ENCODE peak calls at places on chromosomes 1 and 21, in nine cellular contexts. U, K, M, W, N, E, A, Z and F are unnamed samples.

GRCh38 chr1:51284487-51284954 is 45.8 kb downstream of the TTC39A start:
- DNase-seq in U (no peak), K (no peak), M (no peak), W (no peak), N (peak; percentile 14), E (no peak), A (no peak), Z (no peak), F (no peak)

GRCh38 chr21:38733973-38734546 is 71.7 kb upstream of the ETS2 start:
- DNase-seq in U (peak; percentile 59), K (peak; percentile 74), M (peak; percentile 56), W (peak; percentile 74), N (peak; percentile 86), E (peak; percentile 61), A (no peak), Z (peak; percentile 48), F (peak; percentile 94)

GRCh38 chr1:169624887-169625286 is 5.0 kb downstream of the SELP start:
- DNase-seq in U (no peak), K (no peak), M (no peak), W (no peak), N (no peak), E (no peak), A (no peak), Z (no peak), F (no peak)

GRCh38 chr21:29499734-29500343 is 201.1 kb downstream of the BACH1 start:
- DNase-seq in U (no peak), K (no peak), M (peak; percentile 46), W (no peak), N (peak; percentile 61), E (no peak), A (peak; percentile 20), Z (peak; percentile 17), F (peak; percentile 74)

GRCh38 chr1:15174615-15174983 is 21.1 kb downstream of the TMEM51 start:
- DNase-seq in U (no peak), K (no peak), M (no peak), W (no peak), N (no peak), E (no peak), A (no peak), Z (no peak), F (no peak)

GRCh38 chr1:10867138-10867721 is 70.8 kb upstream of the CASZ1 start:
- DNase-seq in U (peak; percentile 64), K (peak; percentile 82), M (no peak), W (no peak), N (peak; percentile 58), E (peak; percentile 68), A (no peak), Z (no peak), F (peak; percentile 77)

GRCh38 chr1:180923887-180924286 is 11.2 kb downstream of the KIAA1614 start:
- DNase-seq in U (no peak), K (no peak), M (no peak), W (no peak), N (no peak), E (no peak), A (no peak), Z (no peak), F (no peak)

GRCh38 chr1:155454096-155454495 is 108.5 kb downstream of the ASH1L start:
- DNase-seq in U (no peak), K (no peak), M (no peak), W (no peak), N (peak; percentile 9), E (no peak), A (peak; percentile 73), Z (no peak), F (no peak)

GRCh38 chr1:208219659-208220282 is 24.4 kb downstream of the PLXNA2 start:
- DNase-seq in U (no peak), K (no peak), M (peak; percentile 90), W (no peak), N (peak; percentile 89), E (no peak), A (no peak), Z (no peak), F (no peak)

GRCh38 chr21:45523411-45524101 is 18.7 kb downstream of the SLC19A1 start:
- DNase-seq in U (no peak), K (no peak), M (no peak), W (no peak), N (no peak), E (no peak), A (no peak), Z (no peak), F (peak; percentile 9)

GRCh38 chr21:42466700-42467612 is 29.1 kb downstream of the RSPH1 start:
- DNase-seq in U (no peak), K (peak; percentile 56), M (peak; percentile 46), W (no peak), N (peak; percentile 6), E (no peak), A (no peak), Z (no peak), F (no peak)

GRCh38 chr21:29382029-29382654 is 83.4 kb downstream of the BACH1 start:
- DNase-seq in U (no peak), K (no peak), M (peak; percentile 82), W (no peak), N (peak; percentile 88), E (no peak), A (peak; percentile 61), Z (peak; percentile 11), F (no peak)

GRCh38 chr1:19121192-19121591 is 88.9 kb downstream of the UBR4 start:
- DNase-seq in U (no peak), K (no peak), M (no peak), W (no peak), N (no peak), E (no peak), A (no peak), Z (no peak), F (no peak)

GRCh38 chr1:247326601-247327135 is 5.0 kb downstream of the ZNF496 start:
- DNase-seq in U (no peak), K (no peak), M (no peak), W (no peak), N (no peak), E (no peak), A (no peak), Z (no peak), F (no peak)

GRCh38 chr1:78722947-78723346 is 73.3 kb downstream of the IFI44 start:
- DNase-seq in U (no peak), K (no peak), M (no peak), W (peak; percentile 62), N (peak; percentile 75), E (no peak), A (no peak), Z (peak; percentile 43), F (no peak)

GRCh38 chr1:179083031-179083345 is 1.1 kb downstream of the TOR3A start:
- DNase-seq in U (no peak), K (no peak), M (no peak), W (no peak), N (peak; percentile 57), E (peak; percentile 28), A (no peak), Z (no peak), F (no peak)

GRCh38 chr21:45615145-45615711 is 28.3 kb upstream of the PCBP3 start:
- DNase-seq in U (no peak), K (peak; percentile 55), M (no peak), W (no peak), N (no peak), E (peak; percentile 80), A (no peak), Z (no peak), F (no peak)